ENCODE peak calls at places on chromosomes 11 and 22, in four cellular contexts. B is WTC11, F is K562, D is HepG2. S is an unnamed sample.

GRCh38 chr11:1632053-1632714 is 2.6 kb downstream of the KRTAP5-5 start:
- DNase-seq in B (no peak), F (no peak), D (no peak), S (no peak)

GRCh38 chr11:130775306-130776043 is 140.8 kb downstream of the SNX19 start:
- DNase-seq in B (no peak), D (no peak), F (no peak), S (peak)

GRCh38 chr11:65576867-65577755 is 1.3 kb downstream of the EHBP1L1 start:
- DNase-seq in B (no peak), F (no peak), D (peak), S (peak)

GRCh38 chr22:29325785-29326315 is 10.4 kb upstream of the RASL10A start:
- DNase-seq in F (no peak), B (no peak), D (no peak), S (no peak)

GRCh38 chr22:46902436-46902835 is 140.0 kb downstream of the TBC1D22A start:
- DNase-seq in B (no peak), D (no peak), F (no peak), S (no peak)

GRCh38 chr11:106708348-106708747 is 309.9 kb downstream of the GUCY1A2 start:
- DNase-seq in B (peak), D (no peak), F (no peak), S (no peak)

GRCh38 chr11:76721755-76722677 is 51.5 kb upstream of the LRRC32 start:
- DNase-seq in D (peak), F (peak), B (peak), S (peak)

GRCh38 chr22:41501209-41501608 is 32.3 kb downstream of the ACO2 start:
- DNase-seq in B (no peak), D (peak), F (no peak), S (peak)

GRCh38 chr11:87535513-87535912 is 497.8 kb downstream of the TMEM135 start:
- DNase-seq in B (no peak), F (no peak), D (no peak), S (no peak)

GRCh38 chr11:125404811-125405481 is 91.1 kb downstream of the FEZ1 start:
- DNase-seq in B (peak), F (peak), D (peak), S (peak)

GRCh38 chr22:37378642-37379058 is 48.6 kb downstream of the ELFN2 start:
- DNase-seq in D (no peak), F (no peak), B (no peak), S (peak)

GRCh38 chr11:45180158-45180887 is 33.9 kb downstream of the PRDM11 start:
- DNase-seq in F (no peak), B (peak), D (no peak), S (peak)

GRCh38 chr11:127454856-127455255 is 454.3 kb upstream of the KIRREL3 start:
- DNase-seq in B (no peak), D (no peak), F (no peak), S (no peak)

GRCh38 chr22:29310863-29311339 is 4.5 kb downstream of the GAS2L1 start:
- DNase-seq in F (peak), D (peak), B (peak), S (peak)

GRCh38 chr22:41781508-41781906 is 19.0 kb upstream of the CCDC134 start:
- DNase-seq in D (no peak), F (no peak), B (no peak), S (no peak)

GRCh38 chr11:72838691-72839305 is 24.6 kb downstream of the ATG16L2 start:
- DNase-seq in D (no peak), B (no peak), F (no peak), S (no peak)

GRCh38 chr11:134764367-134764766 is 352.3 kb upstream of the B3GAT1 start:
- DNase-seq in D (no peak), B (no peak), F (no peak), S (no peak)

GRCh38 chr11:34499719-34500505 is 13.7 kb downstream of the ELF5 start:
- DNase-seq in D (no peak), F (no peak), B (no peak), S (no peak)

GRCh38 chr11:116193321-116194114 is 579.3 kb downstream of the BUD13 start:
- DNase-seq in B (peak), F (no peak), D (peak), S (peak)

GRCh38 chr11:116190861-116191260 is 581.9 kb downstream of the BUD13 start:
- DNase-seq in F (no peak), B (no peak), D (no peak), S (no peak)

GRCh38 chr11:116194156-116194904 is 578.5 kb downstream of the BUD13 start:
- DNase-seq in D (no peak), F (no peak), B (no peak), S (no peak)

GRCh38 chr11:116190206-116190605 is 582.6 kb downstream of the BUD13 start:
- DNase-seq in B (no peak), D (no peak), F (no peak), S (no peak)

DNA sequence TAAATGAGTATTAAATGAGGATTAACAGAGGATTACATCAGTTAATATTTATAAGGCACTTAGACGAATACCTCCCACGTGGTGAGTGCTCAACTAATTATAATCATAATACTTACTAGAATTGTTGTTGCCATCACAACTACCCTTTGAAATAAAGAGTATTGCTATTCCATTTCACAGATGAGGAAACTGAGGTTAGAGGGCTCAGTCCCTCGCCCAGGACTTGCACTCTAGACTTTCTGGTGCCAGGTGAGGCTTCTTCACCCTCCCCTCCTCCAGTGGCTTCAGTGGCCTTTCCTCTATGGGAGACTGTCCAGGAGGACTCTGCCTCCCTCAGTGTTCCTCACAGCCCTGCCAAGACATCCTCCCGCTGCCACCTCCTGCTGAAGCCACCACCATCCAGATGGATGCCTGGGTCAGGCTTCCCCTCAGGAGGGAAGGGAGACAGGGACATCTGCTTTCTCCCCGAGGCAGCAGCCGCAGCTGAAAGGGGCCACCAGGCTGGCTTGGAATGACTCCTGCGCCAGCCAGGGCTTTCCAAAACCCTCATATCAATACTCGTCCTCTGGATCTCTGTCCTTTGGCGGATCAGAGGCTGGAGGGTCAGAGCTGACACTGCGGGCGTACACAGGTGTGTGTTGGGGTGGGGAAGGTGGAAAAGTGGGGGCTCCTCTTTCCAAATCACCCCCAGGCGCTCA is 580.1 kb downstream of the BUD13 start:
- DNase-seq in F (no peak), D (no peak), B (no peak), S (no peak)
- TF ChIP-seq HMGXB4 in F (no peak), D (no peak), B (no peak), S (no peak)

GRCh38 chr11:58787903-58788302 is 56.2 kb upstream of the GLYAT start:
- DNase-seq in D (no peak), B (no peak), F (peak), S (no peak)

GRCh38 chr11:58784995-58785394 is 53.3 kb upstream of the GLYAT start:
- DNase-seq in B (no peak), D (no peak), F (peak), S (no peak)

GRCh38 chr11:58786693-58787092 is 55.0 kb upstream of the GLYAT start:
- DNase-seq in B (no peak), F (no peak), D (no peak), S (no peak)

DNA sequence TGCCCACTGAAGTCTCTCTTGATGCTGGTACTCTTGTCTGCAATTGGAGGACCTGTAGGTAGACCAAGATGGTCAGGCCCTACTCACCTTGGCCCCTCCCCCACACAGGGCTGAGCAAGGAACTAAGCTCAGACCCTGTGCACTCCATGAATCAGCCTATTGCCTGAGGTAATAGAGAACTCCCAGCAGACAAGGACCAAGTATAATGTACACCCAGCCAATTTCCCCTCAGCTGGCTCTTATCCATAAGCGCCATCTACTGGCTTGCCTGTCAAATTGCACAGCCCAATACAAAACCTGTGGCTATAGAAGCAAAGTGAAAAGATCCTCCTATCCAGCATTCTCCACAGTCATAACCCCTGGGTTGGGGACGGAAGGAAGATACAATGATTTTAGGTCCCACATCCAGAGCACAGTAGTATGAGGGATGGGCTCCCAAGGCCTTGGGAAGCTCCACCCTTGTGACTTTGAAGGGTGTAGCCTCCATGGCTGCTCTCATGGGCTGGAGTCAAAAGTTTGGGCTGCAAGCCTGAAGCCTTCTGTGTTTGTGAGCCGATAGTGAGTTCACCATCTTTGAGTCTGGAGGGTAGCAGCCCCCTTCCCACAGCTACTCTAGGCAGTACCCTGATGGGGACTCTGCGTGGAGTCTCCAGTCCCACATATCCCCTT is 56.0 kb downstream of the GLYATL2 start:
- DNase-seq in F (peak), B (peak), D (peak), S (peak)
- TF ChIP-seq HMGXB4 in F (no peak), B (no peak), D (no peak), S (no peak)

GRCh38 chr11:2779981-2780849 is 80.4 kb upstream of the KCNQ1OT1 start:
- DNase-seq in B (peak), F (peak), D (peak), S (no peak)

GRCh38 chr11:2782769-2783168 is 83.0 kb upstream of the KCNQ1OT1 start:
- DNase-seq in B (no peak), F (no peak), D (no peak), S (no peak)

GRCh38 chr11:2783536-2784082 is 83.8 kb upstream of the KCNQ1OT1 start:
- DNase-seq in F (no peak), B (no peak), D (no peak), S (no peak)

GRCh38 chr11:2780850-2781412 is 81.1 kb upstream of the KCNQ1OT1 start:
- DNase-seq in F (no peak), D (no peak), B (peak), S (no peak)

GRCh38 chr11:2781413-2782274 is 81.8 kb upstream of the KCNQ1OT1 start:
- DNase-seq in B (peak), F (peak), D (no peak), S (no peak)
- TF ChIP-seq HMGXB4 in B (no peak), F (no peak), D (no peak), S (no peak)

DNA sequence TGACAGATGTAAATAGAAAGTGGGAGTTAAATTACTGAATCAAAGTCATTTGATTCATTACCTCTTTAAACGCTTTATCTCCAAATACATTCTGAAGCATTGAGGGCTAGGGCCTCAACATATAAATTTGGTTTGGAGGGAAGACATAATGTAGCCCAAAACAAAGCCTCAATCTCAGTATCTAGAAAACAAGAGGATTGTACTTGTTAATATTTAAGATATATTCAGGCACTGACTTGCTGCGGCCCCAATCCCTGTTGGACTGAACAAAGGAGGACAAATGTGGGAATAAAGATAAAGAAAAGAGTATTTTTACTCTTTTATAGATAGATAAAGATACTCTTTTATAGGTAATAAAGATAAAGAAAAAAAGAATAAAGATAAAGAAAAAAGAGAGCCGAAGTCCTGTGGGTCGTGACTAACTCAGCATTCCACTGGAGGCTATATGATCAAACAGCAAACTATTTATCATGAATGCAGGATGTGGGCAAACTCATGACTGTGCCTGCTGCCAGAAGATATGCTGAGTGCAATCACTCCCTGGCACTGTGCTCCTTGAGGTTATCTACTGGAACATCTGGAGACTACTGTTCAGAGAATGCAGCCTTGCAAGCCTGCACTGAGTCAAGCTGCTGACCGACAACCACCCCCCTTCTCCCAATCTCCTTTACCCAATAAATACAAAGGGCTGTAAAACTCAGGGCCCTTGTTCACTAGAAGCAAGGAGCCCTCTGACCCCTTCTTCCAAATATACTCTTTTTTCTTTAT is 6.9 kb downstream of the OR10V1 start:
- DNase-seq in B (no peak), F (peak), D (no peak), S (peak)
- TF ChIP-seq HMGXB4 in B (no peak), F (no peak), D (no peak), S (no peak)

GRCh38 chr11:85680897-85681296 is 5.1 kb downstream of the CCDC89 start:
- DNase-seq in D (no peak), F (no peak), B (no peak), S (no peak)
- TF ChIP-seq HMGXB4 in D (no peak), F (no peak), B (no peak), S (no peak)

GRCh38 chr22:23903328-23903971 is 9.3 kb downstream of the MIF start:
- DNase-seq in F (no peak), D (no peak), B (no peak), S (no peak)
- TF ChIP-seq HMGXB4 in F (no peak), D (no peak), B (no peak), S (no peak)

DNA sequence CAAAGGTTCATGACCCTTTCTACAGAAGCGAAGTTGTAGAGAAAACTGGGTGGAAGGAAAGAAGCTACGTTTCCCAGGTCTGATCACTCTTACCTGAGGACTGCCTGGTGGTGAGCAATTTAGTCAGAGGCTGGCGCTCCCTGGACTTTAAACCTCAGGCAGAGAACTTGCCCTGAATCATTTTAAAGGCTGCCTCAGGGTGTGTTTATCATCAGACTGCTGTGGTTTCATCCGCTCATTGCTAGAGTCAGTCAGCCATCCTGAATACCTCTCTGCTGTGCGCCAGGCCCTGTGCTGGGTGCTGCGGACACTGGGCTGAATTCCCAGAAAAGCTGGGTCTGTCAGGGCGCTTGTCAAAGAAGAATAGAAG is 2.7 kb downstream of the DTX4 start:
- DNase-seq in D (peak), F (no peak), B (no peak), S (no peak)
- TF ChIP-seq HMGXB4 in D (no peak), F (no peak), B (no peak), S (no peak)

DNA sequence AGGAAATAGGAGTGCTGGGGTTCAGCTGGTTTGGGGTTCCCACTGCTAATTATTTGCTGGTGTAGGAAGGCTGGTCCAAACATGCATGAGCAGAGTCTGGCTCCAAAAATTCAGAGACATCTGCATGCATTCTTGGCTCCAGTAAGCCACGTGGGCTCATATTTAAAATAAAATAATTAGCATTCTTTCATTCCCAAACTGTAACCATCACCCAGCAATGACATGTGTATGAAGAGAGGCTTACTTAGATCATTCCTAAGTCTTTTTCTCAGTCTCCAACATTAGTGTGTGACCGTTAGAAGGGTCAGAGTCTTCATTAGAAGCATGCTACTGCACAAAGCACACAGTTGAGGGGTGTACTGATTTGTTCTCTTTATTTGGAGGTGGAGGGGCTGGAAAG is 58.4 kb downstream of the EFCAB6 start:
- DNase-seq in D (no peak), F (no peak), B (no peak), S (no peak)
- TF ChIP-seq HMGXB4 in D (no peak), F (no peak), B (no peak), S (no peak)

GRCh38 chr11:104323841-104324240 is 159.9 kb upstream of the PDGFD start:
- DNase-seq in B (no peak), F (no peak), D (no peak), S (no peak)
- TF ChIP-seq HMGXB4 in B (no peak), F (no peak), D (no peak), S (no peak)